ENCODE peak calls at places on chromosomes 16 and 17, in five cellular contexts. O, X, T, G and L are unnamed samples.

GRCh38 chr16:88039591-88039990 is 88.4 kb downstream of the BANP start:
- DNase-seq in O (no peak), X (no peak), T (no peak), G (no peak), L (no peak)

GRCh38 chr17:78595135-78595810 is 18.1 kb upstream of the DNAH17 start:
- DNase-seq in O (no peak), X (no peak), T (no peak), G (no peak), L (no peak)

GRCh38 chr16:67198238-67198734 is 645 bp upstream of the ELMO3 start:
- DNase-seq in O (no peak), X (peak; percentile 63), T (peak; percentile 15), G (no peak), L (peak; percentile 41)

GRCh38 chr16:637081-638018 is 1.2 kb upstream of the METTL26 start:
- DNase-seq in O (peak; percentile 55), X (no peak), T (peak; percentile 93), G (peak; percentile 77), L (peak; percentile 32)

GRCh38 chr17:31489295-31490018 is 98.0 kb downstream of the RAB11FIP4 start:
- DNase-seq in O (peak; percentile 72), X (no peak), T (no peak), G (no peak), L (no peak)

GRCh38 chr16:68995011-68995504 is 110.4 kb upstream of the HAS3 start:
- DNase-seq in O (peak; percentile 40), X (peak; percentile 29), T (peak; percentile 61), G (no peak), L (peak; percentile 36)

GRCh38 chr17:80656590-80656989 is 112.0 kb downstream of the RPTOR start:
- DNase-seq in O (no peak), X (no peak), T (no peak), G (no peak), L (no peak)

GRCh38 chr16:52976539-52977167 is 76.0 kb downstream of the CHD9NB start:
- DNase-seq in O (peak; percentile 11), X (peak; percentile 42), T (peak; percentile 3), G (no peak), L (peak; percentile 6)

GRCh38 chr17:59803377-59803757 is 89.4 kb downstream of the TUBD1 start:
- DNase-seq in O (no peak), X (no peak), T (no peak), G (no peak), L (no peak)

GRCh38 chr17:40854175-40854814 is 12.7 kb downstream of the KRT12 start:
- DNase-seq in O (no peak), X (no peak), T (no peak), G (no peak), L (no peak)

GRCh38 chr17:35799942-35800341 is 4.5 kb upstream of the MMP28 start:
- DNase-seq in O (no peak), X (no peak), T (no peak), G (no peak), L (no peak)

GRCh38 chr17:19306160-19307111 is 56.1 kb downstream of the B9D1 start:
- DNase-seq in O (no peak), X (peak; percentile 94), T (no peak), G (no peak), L (peak; percentile 57)

GRCh38 chr16:67029249-67030096 is 524 bp downstream of the CBFB start:
- DNase-seq in O (peak; percentile 33), X (peak; percentile 62), T (peak; percentile 51), G (peak; percentile 43), L (peak; percentile 60)